ENCODE peak calls at places on chromosomes 2 and 18, in six cellular contexts. V, Z, U, E, I and L are unnamed samples.

GRCh38 chr2:130768191-130768855 is 13.0 kb downstream of the AMER3 start:
- DNase-seq in E (no peak), U (no peak), Z (no peak), V (no peak), I (no peak), L (no peak)

GRCh38 chr2:61340242-61340641 is 130.6 kb downstream of the USP34 start:
- DNase-seq in Z (no peak), V (no peak), U (no peak), I (no peak), E (no peak), L (no peak)

GRCh38 chr18:22391571-22392359 is 25.9 kb downstream of the CTAGE1 start:
- DNase-seq in Z (no peak), U (no peak), I (no peak), E (no peak), V (no peak), L (no peak)

GRCh38 chr18:44568986-44569385 is 111.7 kb upstream of the SETBP1 start:
- DNase-seq in U (no peak), I (no peak), E (no peak), Z (no peak), V (no peak), L (no peak)

GRCh38 chr18:34909637-34910364 is 131.4 kb upstream of the MAPRE2 start:
- DNase-seq in V (peak), I (no peak), U (no peak), Z (no peak), E (no peak), L (no peak)

GRCh38 chr18:49481317-49481716 is 5.7 kb downstream of the C18orf32 start:
- DNase-seq in Z (no peak), E (no peak), U (no peak), V (no peak), I (no peak), L (no peak)

GRCh38 chr2:143128681-143129580 is at the start of gene ARHGAP15:
- DNase-seq in V (peak), Z (no peak), I (no peak), E (no peak), U (no peak), L (no peak)

GRCh38 chr2:127199223-127199622 is 20.9 kb downstream of the CYP27C1 start:
- DNase-seq in Z (no peak), I (no peak), E (no peak), U (no peak), V (no peak), L (no peak)

GRCh38 chr2:170715932-170716777 is 1.0 kb downstream of the SP5 start:
- DNase-seq in I (no peak), E (peak), U (no peak), Z (no peak), V (no peak), L (peak)

GRCh38 chr2:96985181-96985580 is 1.2 kb downstream of the FAM178B start:
- DNase-seq in I (no peak), V (no peak), U (no peak), Z (no peak), E (peak), L (no peak)

GRCh38 chr2:64601027-64601767 is 52.5 kb downstream of the SERTAD2 start:
- DNase-seq in U (no peak), Z (no peak), E (no peak), V (no peak), I (no peak), L (no peak)

GRCh38 chr2:28994074-28994473 is 13.0 kb downstream of the TOGARAM2 start:
- DNase-seq in U (no peak), E (no peak), I (no peak), V (no peak), Z (no peak), L (no peak)